ENCODE peak calls at places on chromosomes 5 and 9, in seven cellular contexts. Q is colonic mucosa, V is lung, A is uterus, M is lower leg skin, F is upper lobe of left lung, P is heart right ventricle. R is an unnamed sample.

GRCh38 chr5:74953961-74954720 is 88.0 kb upstream of the FAM169A start:
- DNase-seq in Q (no peak), V (no peak), A (no peak), M (no peak), F (no peak), P (no peak), R (no peak)

GRCh38 chr5:33231935-33232334 is 208.8 kb upstream of the TARS1 start:
- DNase-seq in Q (no peak), V (no peak), A (no peak), M (no peak), F (no peak), P (no peak), R (no peak)

GRCh38 chr9:133226219-133227171 is 17.4 kb upstream of the OBP2B start:
- DNase-seq in Q (no peak), V (no peak), A (no peak), M (peak), F (no peak), P (no peak), R (no peak)

GRCh38 chr5:179919487-179920060 is 11.9 kb upstream of the TBC1D9B start:
- DNase-seq in Q (no peak), V (no peak), A (no peak), M (peak), F (no peak), P (no peak), R (no peak)

GRCh38 chr5:151295801-151296477 is 7.6 kb downstream of the SLC36A3 start:
- DNase-seq in Q (no peak), V (no peak), A (no peak), M (no peak), F (no peak), P (no peak), R (no peak)

GRCh38 chr5:153425914-153426313 is 64.6 kb upstream of the GRIA1 start:
- DNase-seq in Q (no peak), V (no peak), A (no peak), M (no peak), F (no peak), P (no peak), R (no peak)

GRCh38 chr9:127451681-127452480 is 571 bp downstream of the LRSAM1 start:
- DNase-seq in Q (peak), V (peak), A (peak), M (peak), F (peak), P (peak), R (peak)

GRCh38 chr9:119509291-119509905 is 140.2 kb upstream of the BRINP1 start:
- DNase-seq in Q (no peak), V (no peak), A (no peak), M (no peak), F (no peak), P (no peak), R (no peak)

GRCh38 chr5:32714836-32715235 is 3.7 kb downstream of the NPR3 start:
- DNase-seq in Q (no peak), V (no peak), A (no peak), M (no peak), F (no peak), P (no peak), R (no peak)

GRCh38 chr5:86679529-86679928 is 61.8 kb downstream of the COX7C start:
- DNase-seq in Q (peak), V (peak), A (no peak), M (no peak), F (peak), P (peak), R (peak)

GRCh38 chr9:121598167-121599000 is 53.0 kb upstream of the DAB2IP start:
- DNase-seq in Q (peak), V (peak), A (peak), M (peak), F (peak), P (peak), R (peak)

GRCh38 chr9:99823392-99824377 is 2.0 kb downstream of the NR4A3 start:
- DNase-seq in Q (peak), V (peak), A (peak), M (peak), F (peak), P (peak), R (no peak)

GRCh38 chr5:59660737-59661136 is 232.8 kb downstream of the PDE4D start:
- DNase-seq in Q (no peak), V (no peak), A (no peak), M (no peak), F (no peak), P (no peak), R (no peak)

GRCh38 chr9:81557452-81557956 is 131.8 kb downstream of the TLE1 start:
- DNase-seq in Q (no peak), V (no peak), A (no peak), M (no peak), F (no peak), P (no peak), R (no peak)

GRCh38 chr5:142617416-142617815 is 68.5 kb downstream of the FGF1 start:
- DNase-seq in Q (no peak), V (no peak), A (no peak), M (no peak), F (no peak), P (no peak), R (no peak)

GRCh38 chr5:158928405-158928804 is 171.3 kb downstream of the EBF1 start:
- DNase-seq in Q (no peak), V (no peak), A (no peak), M (no peak), F (no peak), P (no peak), R (no peak)

GRCh38 chr5:169142264-169142970 is 158.5 kb downstream of the SLIT3 start:
- DNase-seq in Q (peak), V (no peak), A (peak), M (peak), F (no peak), P (peak), R (no peak)

GRCh38 chr5:151068571-151069197 is 12.2 kb downstream of the TNIP1 start:
- DNase-seq in Q (no peak), V (no peak), A (no peak), M (no peak), F (no peak), P (no peak), R (no peak)

GRCh38 chr5:174793684-174794328 is 69.4 kb downstream of the MSX2 start:
- DNase-seq in Q (peak), V (peak), A (peak), M (peak), F (peak), P (peak), R (peak)

GRCh38 chr5:149801307-149801985 is 71.3 kb downstream of the PPARGC1B start:
- DNase-seq in Q (no peak), V (no peak), A (no peak), M (no peak), F (no peak), P (no peak), R (no peak)

GRCh38 chr5:15285901-15286583 is 213.9 kb upstream of the FBXL7 start:
- DNase-seq in Q (peak), V (peak), A (no peak), M (no peak), F (no peak), P (peak), R (no peak)

GRCh38 chr5:144083185-144083584 is 87.3 kb downstream of the YIPF5 start:
- DNase-seq in Q (no peak), V (no peak), A (no peak), M (no peak), F (no peak), P (no peak), R (no peak)

GRCh38 chr9:35488019-35488418 is 1.9 kb upstream of the RUSC2 start:
- DNase-seq in Q (no peak), V (no peak), A (peak), M (no peak), F (no peak), P (peak), R (no peak)

GRCh38 chr5:172110921-172111873 is 76.8 kb downstream of the STK10 start:
- DNase-seq in Q (peak), V (peak), A (no peak), M (no peak), F (peak), P (no peak), R (no peak)

GRCh38 chr9:92718086-92719001 is 46.3 kb downstream of the BICD2 start:
- DNase-seq in Q (no peak), V (no peak), A (no peak), M (peak), F (no peak), P (no peak), R (peak)

GRCh38 chr5:124276166-124276565 is 470.3 kb downstream of the ZNF608 start:
- DNase-seq in Q (no peak), V (no peak), A (no peak), M (no peak), F (no peak), P (no peak), R (no peak)

GRCh38 chr5:173271371-173271770 is 36.4 kb upstream of the NKX2-5 start:
- DNase-seq in Q (no peak), V (no peak), A (no peak), M (no peak), F (no peak), P (no peak), R (no peak)
- TF ChIP-seq CTCF in Q (no peak), V (no peak), A (no peak), M (no peak), F (no peak), P (no peak), R (no peak)

DNA sequence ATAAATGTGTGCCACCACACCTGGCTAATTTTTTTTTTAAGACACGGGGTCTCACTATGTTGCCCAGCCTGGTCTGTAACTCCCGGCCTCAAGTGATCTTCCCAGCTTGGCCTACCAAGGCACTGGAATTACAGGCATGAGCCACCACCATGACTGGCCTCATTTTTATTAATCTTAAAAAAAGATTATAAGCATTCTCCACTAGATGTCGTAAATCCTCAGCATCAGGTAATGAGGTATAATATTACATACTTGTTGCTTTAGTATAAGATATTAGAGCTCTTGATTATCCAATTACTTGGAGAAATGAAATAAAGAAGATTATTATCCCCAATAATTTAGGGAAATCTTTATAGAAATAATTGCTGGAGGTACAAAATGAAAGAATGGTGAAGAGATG is 78.3 kb upstream of the HTR1A start:
- DNase-seq in Q (no peak), V (no peak), A (no peak), M (no peak), F (no peak), P (no peak), R (no peak)
- TF ChIP-seq CTCF in Q (no peak), V (no peak), A (no peak), M (no peak), F (no peak), P (no peak), R (no peak)

DNA sequence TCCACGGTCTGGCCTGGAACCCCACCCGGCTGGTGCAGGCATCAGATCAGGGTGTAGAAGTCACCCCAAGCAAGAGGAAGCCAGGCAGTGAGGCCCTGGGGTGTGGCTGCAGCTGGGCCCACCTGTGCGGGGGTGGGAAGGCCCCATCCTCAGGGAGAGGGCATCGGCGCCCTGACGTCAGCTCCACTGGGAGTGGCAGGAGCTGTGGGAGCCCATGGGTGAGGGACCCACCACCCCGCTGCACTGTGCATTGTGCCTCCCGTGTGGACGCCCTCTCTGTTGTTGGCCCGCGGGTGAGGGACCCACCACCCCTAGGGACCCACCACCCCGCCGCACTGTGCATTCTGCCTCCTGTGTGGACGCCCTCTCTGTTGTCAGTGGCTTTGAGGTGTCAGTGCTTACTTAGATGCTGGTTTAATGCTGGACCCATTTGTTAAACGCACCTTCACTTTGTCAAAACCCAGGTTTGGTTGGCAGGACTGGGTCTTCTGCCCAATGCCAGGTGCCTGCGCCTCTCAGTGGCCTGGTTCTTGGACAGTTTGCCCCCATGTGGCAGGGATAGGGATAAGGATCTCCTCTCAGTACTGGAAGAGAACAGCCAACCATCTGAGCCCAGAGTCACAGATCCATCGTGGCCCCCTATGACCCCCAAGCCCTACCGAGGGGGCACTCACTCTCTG is 6.9 kb upstream of the EXOC3 start:
- DNase-seq in Q (no peak), V (no peak), A (peak), M (peak), F (no peak), P (no peak), R (no peak)
- TF ChIP-seq CTCF in Q (no peak), V (no peak), A (no peak), M (no peak), F (no peak), P (no peak), R (no peak)

GRCh38 chr9:78298046-78298511 is 1.2 kb downstream of the PSAT1 start:
- DNase-seq in Q (no peak), V (no peak), A (no peak), M (no peak), F (no peak), P (no peak), R (peak)

GRCh38 chr9:78297672-78297961 is 692 bp downstream of the PSAT1 start:
- DNase-seq in Q (no peak), V (no peak), A (no peak), M (no peak), F (no peak), P (no peak), R (no peak)

GRCh38 chr9:78296208-78296892 is 575 bp upstream of the PSAT1 start:
- DNase-seq in Q (peak), V (peak), A (no peak), M (no peak), F (peak), P (peak), R (peak)

GRCh38 chr9:78295731-78296130 is 1.2 kb upstream of the PSAT1 start:
- DNase-seq in Q (no peak), V (no peak), A (no peak), M (no peak), F (no peak), P (no peak), R (no peak)

GRCh38 chr9:78296893-78297671 is at the start of gene PSAT1:
- DNase-seq in Q (peak), V (peak), A (peak), M (peak), F (peak), P (peak), R (peak)
- TF ChIP-seq CTCF in Q (no peak), V (no peak), A (no peak), M (no peak), F (no peak), P (no peak), R (peak)

GRCh38 chr5:64209353-64209752 is 43.7 kb downstream of the RNF180 start:
- DNase-seq in Q (no peak), V (no peak), A (no peak), M (no peak), F (no peak), P (no peak), R (no peak)

GRCh38 chr5:64201986-64202385 is 36.3 kb downstream of the RNF180 start:
- DNase-seq in Q (no peak), V (no peak), A (no peak), M (no peak), F (no peak), P (no peak), R (no peak)

GRCh38 chr5:64207978-64208377 is 42.3 kb downstream of the RNF180 start:
- DNase-seq in Q (no peak), V (no peak), A (no peak), M (no peak), F (no peak), P (no peak), R (no peak)

GRCh38 chr5:64210866-64211265 is 45.2 kb downstream of the RNF180 start:
- DNase-seq in Q (no peak), V (no peak), A (no peak), M (no peak), F (no peak), P (no peak), R (no peak)

GRCh38 chr5:64206653-64207052 is 41.0 kb downstream of the RNF180 start:
- DNase-seq in Q (no peak), V (no peak), A (no peak), M (no peak), F (no peak), P (no peak), R (no peak)
- TF ChIP-seq CTCF in Q (no peak), V (no peak), A (no peak), M (no peak), F (no peak), P (no peak), R (no peak)

GRCh38 chr9:112367465-112367864 is 12.4 kb upstream of the HSDL2 start:
- DNase-seq in Q (no peak), V (no peak), A (no peak), M (no peak), F (no peak), P (no peak), R (no peak)

GRCh38 chr9:112360047-112360804 is 19.7 kb upstream of the HSDL2 start:
- DNase-seq in Q (no peak), V (no peak), A (no peak), M (no peak), F (no peak), P (no peak), R (no peak)

GRCh38 chr9:112366591-112366990 is 13.3 kb upstream of the HSDL2 start:
- DNase-seq in Q (no peak), V (no peak), A (no peak), M (no peak), F (no peak), P (no peak), R (no peak)

GRCh38 chr9:112361602-112362001 is 18.3 kb upstream of the HSDL2 start:
- DNase-seq in Q (no peak), V (no peak), A (no peak), M (no peak), F (no peak), P (no peak), R (no peak)
- TF ChIP-seq CTCF in Q (peak), V (no peak), A (peak), M (no peak), F (peak), P (peak), R (peak)